ENCODE peak calls at places on chromosome 20, in four cellular contexts. M is RWPE1, N is fibroblast of the aortic adventitia, H is astrocyte. Y is an unnamed sample.

GRCh38 chr20:9815662-9816061 is 23.2 kb downstream of the PAK5 start:
- DNase-seq in H (no peak), M (no peak), N (no peak), Y (no peak)

GRCh38 chr20:16553684-16554083 is 19.6 kb downstream of the KIF16B start:
- DNase-seq in H (no peak), M (no peak), N (no peak), Y (no peak)

GRCh38 chr20:2237059-2237458 is 58.7 kb upstream of the TGM3 start:
- DNase-seq in M (peak), H (peak), N (peak), Y (no peak)

GRCh38 chr20:54726687-54727086 is 251.3 kb downstream of the DOK5 start:
- DNase-seq in N (no peak), H (no peak), M (no peak), Y (no peak)

GRCh38 chr20:18506744-18507143 is 996 bp upstream of the SEC23B start:
- DNase-seq in M (no peak), N (no peak), H (no peak), Y (no peak)

GRCh38 chr20:48962976-48963730 is 41.6 kb downstream of the ARFGEF2 start:
- DNase-seq in M (no peak), N (no peak), H (no peak), Y (no peak)

GRCh38 chr20:20210943-20211273 is 157.0 kb upstream of the INSM1 start:
- DNase-seq in N (no peak), M (no peak), H (no peak), Y (no peak)

GRCh38 chr20:48738399-48739304 is 89.1 kb downstream of the PREX1 start:
- DNase-seq in N (no peak), H (no peak), M (no peak), Y (no peak)

DNA sequence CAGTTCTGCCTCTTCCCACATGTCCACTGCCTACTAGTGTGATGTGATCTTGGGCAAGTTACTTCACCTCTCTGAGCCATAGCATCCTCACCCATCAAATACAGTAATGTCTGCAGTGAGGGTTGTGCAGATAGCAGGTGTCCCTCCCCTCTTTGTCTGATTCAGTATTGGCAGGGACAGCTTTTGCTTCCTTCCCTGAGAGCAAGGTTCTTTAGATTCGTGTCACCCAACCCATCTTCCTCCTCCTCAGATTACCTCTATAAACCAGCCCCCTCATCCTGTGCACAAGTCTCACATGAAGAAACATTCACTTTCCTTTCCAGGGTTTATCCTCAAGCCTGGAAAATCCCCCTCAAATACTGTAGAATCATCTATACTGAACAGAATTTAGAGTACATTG is 15.4 kb downstream of the ACTR5 start:
- DNase-seq in N (no peak), H (no peak), M (no peak), Y (no peak)
- TF ChIP-seq CTCF in N (no peak), H (no peak), M (no peak), Y (no peak)

GRCh38 chr20:44695295-44696230 is 19.6 kb upstream of the CCN5 start:
- DNase-seq in N (peak), M (no peak), H (peak), Y (no peak)

GRCh38 chr20:44693625-44694024 is 21.5 kb upstream of the CCN5 start:
- DNase-seq in M (no peak), N (no peak), H (no peak), Y (no peak)

GRCh38 chr20:44694159-44694558 is 21.0 kb upstream of the CCN5 start:
- DNase-seq in N (no peak), H (no peak), M (no peak), Y (no peak)

GRCh38 chr20:44698351-44698750 is 16.8 kb upstream of the CCN5 start:
- DNase-seq in H (no peak), N (no peak), M (no peak), Y (no peak)

GRCh38 chr20:44696315-44696714 is 18.9 kb upstream of the CCN5 start:
- DNase-seq in H (no peak), N (no peak), M (no peak), Y (no peak)
- TF ChIP-seq CTCF in H (no peak), N (peak), M (no peak), Y (no peak)

GRCh38 chr20:38997622-38998021 is 35.5 kb downstream of the DHX35 start:
- DNase-seq in H (peak), M (no peak), N (no peak), Y (no peak)
- TF ChIP-seq CTCF in H (no peak), M (no peak), N (no peak), Y (no peak)

DNA sequence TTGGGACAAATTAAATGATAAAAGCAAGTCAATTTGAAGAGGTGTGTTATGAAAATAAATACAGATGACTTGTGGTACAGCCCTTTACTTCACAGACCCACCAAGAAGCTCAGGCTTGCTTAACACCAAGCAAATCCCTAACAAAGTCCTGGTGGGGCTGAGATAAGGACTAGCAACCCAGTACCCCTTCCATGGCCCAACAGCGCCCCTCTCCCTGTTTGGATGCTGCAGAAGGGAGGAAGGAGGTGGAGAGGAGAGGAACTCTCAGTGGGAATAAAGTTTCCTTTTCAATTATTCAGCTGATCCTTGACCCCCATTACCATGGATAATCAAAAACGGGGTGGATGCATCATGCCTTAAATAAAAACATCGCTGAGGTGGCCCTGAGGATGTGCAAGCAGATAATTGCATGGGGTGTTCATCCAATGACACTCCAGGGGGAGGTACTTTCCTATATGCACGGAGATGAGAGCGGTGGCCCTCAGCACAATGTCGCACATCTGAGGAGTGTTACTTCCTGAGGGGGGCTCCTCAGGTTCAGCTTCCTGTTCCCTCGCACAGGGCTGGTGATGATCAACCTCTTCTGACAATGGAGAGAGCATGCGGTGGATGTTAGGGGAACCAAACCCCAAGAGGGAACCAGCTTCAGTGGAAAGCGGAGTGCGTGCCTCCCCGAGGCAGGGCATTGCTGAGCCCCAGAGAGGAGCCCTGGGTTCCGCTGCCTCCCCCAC is 4.4 kb upstream of the ZNF831 start:
- DNase-seq in N (no peak), H (no peak), M (no peak), Y (no peak)
- TF ChIP-seq CTCF in N (no peak), H (no peak), M (no peak), Y (no peak)

GRCh38 chr20:24497851-24498250 is 28.4 kb downstream of the SYNDIG1 start:
- DNase-seq in M (no peak), N (peak), H (peak), Y (no peak)
- TF ChIP-seq CTCF in M (no peak), N (no peak), H (no peak), Y (no peak)

DNA sequence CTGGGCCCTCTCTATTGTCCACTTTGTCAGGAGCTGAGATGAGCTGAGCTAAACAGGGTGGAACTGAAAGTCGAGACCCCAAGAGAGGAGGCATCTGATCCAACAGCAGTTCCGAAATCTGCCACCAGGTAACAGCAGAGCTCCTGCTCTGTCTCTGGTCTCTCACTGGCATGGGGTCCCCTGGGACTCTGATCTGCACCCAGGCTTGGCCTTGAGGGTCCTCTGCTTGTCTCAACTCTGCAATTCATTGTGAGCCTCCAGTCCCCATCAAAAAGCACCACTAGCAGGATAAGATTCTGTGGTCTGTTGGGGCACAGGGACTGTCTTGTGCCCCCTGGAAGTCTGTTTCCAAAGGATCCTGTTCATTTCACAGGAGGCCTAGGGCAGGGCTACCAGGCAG is 62.5 kb upstream of the TOP1 start:
- DNase-seq in M (no peak), H (no peak), N (no peak), Y (no peak)
- TF ChIP-seq CTCF in M (peak), H (peak), N (peak), Y (peak)

GRCh38 chr20:22098451-22098850 is 393.0 kb downstream of the PAX1 start:
- DNase-seq in N (no peak), M (no peak), H (no peak), Y (no peak)
- TF ChIP-seq CTCF in N (no peak), M (no peak), H (no peak), Y (no peak)

GRCh38 chr20:50281831-50282591 is 91.4 kb downstream of the CEBPB start:
- DNase-seq in M (no peak), H (no peak), N (no peak), Y (no peak)
- TF ChIP-seq CTCF in M (no peak), H (no peak), N (no peak), Y (peak)

Y was measured in chondrocyte.